ENCODE peak calls at places on chromosomes 16 and 17, in four cellular contexts. H, P, S and F are unnamed samples.

GRCh38 chr16:75238132-75238852 is 13.1 kb downstream of the BCAR1 start:
- DNase-seq in H (no peak), P (no peak), S (peak; percentile 62), F (peak; percentile 75)

GRCh38 chr16:89324056-89325010 is 106.8 kb downstream of the ZNF778 start:
- DNase-seq in H (no peak), P (no peak), S (no peak), F (peak; percentile 68)

GRCh38 chr17:29124931-29125270 is 55.3 kb downstream of the MYO18A start:
- DNase-seq in H (no peak), P (no peak), S (peak; percentile 80), F (no peak)

GRCh38 chr17:29838961-29839360 is 91.1 kb downstream of the SSH2 start:
- DNase-seq in H (no peak), P (no peak), S (no peak), F (no peak)

GRCh38 chr16:30041841-30042240 is 10.8 kb upstream of the TLCD3B start:
- DNase-seq in H (no peak), P (peak; percentile 66), S (no peak), F (no peak)

GRCh38 chr17:76360461-76360860 is 6.7 kb upstream of the PRPSAP1 start:
- DNase-seq in H (no peak), P (no peak), S (no peak), F (no peak)

GRCh38 chr16:2151188-2152091 is 3.0 kb downstream of the RAB26 start:
- DNase-seq in H (no peak), P (no peak), S (no peak), F (peak; percentile 74)

GRCh38 chr17:53454337-53454736 is 368.4 kb upstream of the KIF2B start:
- DNase-seq in H (no peak), P (no peak), S (no peak), F (no peak)

GRCh38 chr17:48241131-48241591 is 133.6 kb downstream of the SNX11 start:
- DNase-seq in H (peak; percentile 88), P (peak; percentile 73), S (no peak), F (no peak)

GRCh38 chr16:65070831-65071230 is 51.0 kb downstream of the CDH11 start:
- DNase-seq in H (no peak), P (peak; percentile 82), S (peak; percentile 52), F (no peak)

GRCh38 chr17:80649672-80650338 is 105.2 kb downstream of the RPTOR start:
- DNase-seq in H (peak; percentile 63), P (peak; percentile 55), S (no peak), F (peak; percentile 85)

GRCh38 chr17:32525116-32525515 is 38.3 kb downstream of the CDK5R1 start:
- DNase-seq in H (no peak), P (no peak), S (no peak), F (no peak)

GRCh38 chr17:81488276-81488860 is 24.2 kb downstream of the ACTG1 start:
- DNase-seq in H (no peak), P (no peak), S (no peak), F (peak; percentile 89)

GRCh38 chr17:59342681-59343127 is 11.2 kb downstream of the YPEL2 start:
- DNase-seq in H (no peak), P (no peak), S (no peak), F (peak; percentile 47)

GRCh38 chr17:70161519-70161918 is 7.8 kb upstream of the KCNJ2 start:
- DNase-seq in H (no peak), P (no peak), S (no peak), F (no peak)

GRCh38 chr16:68009157-68009735 is 6.5 kb downstream of the DPEP2NB start:
- DNase-seq in H (no peak), P (no peak), S (no peak), F (no peak)

GRCh38 chr16:10388987-10389386 is 3.1 kb downstream of the ATF7IP2 start:
- DNase-seq in H (no peak), P (no peak), S (no peak), F (no peak)

GRCh38 chr17:49748791-49749190 is 15.1 kb downstream of the FAM117A start:
- DNase-seq in H (no peak), P (no peak), S (peak; percentile 61), F (no peak)

GRCh38 chr17:50079334-50080095 is 15.6 kb upstream of the PDK2 start:
- DNase-seq in H (peak; percentile 65), P (peak; percentile 17), S (peak; percentile 81), F (peak; percentile 69)

GRCh38 chr16:30063893-30064745 is 1.4 kb upstream of the ALDOA start:
- DNase-seq in H (no peak), P (peak; percentile 43), S (peak; percentile 80), F (peak; percentile 93)

GRCh38 chr17:50426472-50426782 is 409 bp downstream of the ACSF2 start:
- DNase-seq in H (no peak), P (no peak), S (no peak), F (no peak)

GRCh38 chr16:83475108-83475507 is 332.7 kb upstream of the HSBP1 start:
- DNase-seq in H (no peak), P (no peak), S (no peak), F (no peak)

GRCh38 chr17:17109231-17109630 is 67.0 kb downstream of the MPRIP start:
- DNase-seq in H (no peak), P (no peak), S (peak; percentile 59), F (no peak)

GRCh38 chr17:13643196-13643595 is 41.5 kb upstream of the HS3ST3A1 start:
- DNase-seq in H (no peak), P (no peak), S (no peak), F (no peak)

GRCh38 chr16:31117384-31118222 is at the start of gene KAT8:
- DNase-seq in H (peak; percentile 97), P (peak; percentile 98), S (peak; percentile 99), F (peak; percentile 99)

GRCh38 chr17:61000911-61001310 is 323.3 kb downstream of the BCAS3 start:
- DNase-seq in H (no peak), P (no peak), S (no peak), F (no peak)

GRCh38 chr17:50841949-50842354 is 6.6 kb downstream of the WFIKKN2 start:
- DNase-seq in H (peak; percentile 61), P (peak; percentile 58), S (peak; percentile 82), F (no peak)

GRCh38 chr17:6555331-6556120 is 829 bp downstream of the PITPNM3 start:
- DNase-seq in H (no peak), P (peak; percentile 38), S (peak; percentile 22), F (no peak)

GRCh38 chr17:32185875-32186274 is 43.6 kb downstream of the RHOT1 start:
- DNase-seq in H (no peak), P (no peak), S (no peak), F (no peak)

GRCh38 chr17:13671771-13672170 is 70.0 kb upstream of the HS3ST3A1 start:
- DNase-seq in H (no peak), P (no peak), S (no peak), F (no peak)

GRCh38 chr16:9138731-9139501 is 47.5 kb downstream of the HAPSTR1 start:
- DNase-seq in H (peak; percentile 37), P (peak; percentile 60), S (peak; percentile 68), F (peak; percentile 92)

GRCh38 chr16:72621651-72622050 is 426.3 kb downstream of the ZFHX3 start:
- DNase-seq in H (no peak), P (no peak), S (no peak), F (no peak)

GRCh38 chr17:10415161-10415560 is 6.6 kb downstream of the MYH8 start:
- DNase-seq in H (no peak), P (no peak), S (no peak), F (no peak)

DNA sequence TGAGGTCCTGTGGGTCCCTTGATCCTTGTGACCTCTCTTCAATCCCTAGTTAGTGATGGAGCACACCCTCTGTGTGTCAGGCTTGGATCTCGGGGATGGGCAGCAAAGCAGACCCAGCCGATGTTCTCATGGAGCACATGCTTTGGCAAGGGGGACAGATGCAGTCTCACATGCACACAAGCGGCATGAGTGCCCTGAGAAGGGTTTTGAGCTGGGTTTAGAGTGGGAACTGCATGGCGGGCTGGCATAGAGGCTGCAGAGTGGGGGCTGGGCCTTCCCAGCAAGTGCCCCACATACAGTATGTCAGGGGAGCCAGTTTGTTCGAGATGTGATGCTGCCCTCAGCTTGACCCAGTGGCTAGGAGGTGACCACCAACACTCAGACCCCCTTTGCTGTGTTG is 41.6 kb downstream of the B9D1 start:
- DNase-seq in H (no peak), P (no peak), S (no peak), F (peak; percentile 17)
- H3K27ac ChIP-seq in H (no peak overlapping the region), P (no peak overlapping the region), S (no peak overlapping the region), F (no peak overlapping the region)

DNA sequence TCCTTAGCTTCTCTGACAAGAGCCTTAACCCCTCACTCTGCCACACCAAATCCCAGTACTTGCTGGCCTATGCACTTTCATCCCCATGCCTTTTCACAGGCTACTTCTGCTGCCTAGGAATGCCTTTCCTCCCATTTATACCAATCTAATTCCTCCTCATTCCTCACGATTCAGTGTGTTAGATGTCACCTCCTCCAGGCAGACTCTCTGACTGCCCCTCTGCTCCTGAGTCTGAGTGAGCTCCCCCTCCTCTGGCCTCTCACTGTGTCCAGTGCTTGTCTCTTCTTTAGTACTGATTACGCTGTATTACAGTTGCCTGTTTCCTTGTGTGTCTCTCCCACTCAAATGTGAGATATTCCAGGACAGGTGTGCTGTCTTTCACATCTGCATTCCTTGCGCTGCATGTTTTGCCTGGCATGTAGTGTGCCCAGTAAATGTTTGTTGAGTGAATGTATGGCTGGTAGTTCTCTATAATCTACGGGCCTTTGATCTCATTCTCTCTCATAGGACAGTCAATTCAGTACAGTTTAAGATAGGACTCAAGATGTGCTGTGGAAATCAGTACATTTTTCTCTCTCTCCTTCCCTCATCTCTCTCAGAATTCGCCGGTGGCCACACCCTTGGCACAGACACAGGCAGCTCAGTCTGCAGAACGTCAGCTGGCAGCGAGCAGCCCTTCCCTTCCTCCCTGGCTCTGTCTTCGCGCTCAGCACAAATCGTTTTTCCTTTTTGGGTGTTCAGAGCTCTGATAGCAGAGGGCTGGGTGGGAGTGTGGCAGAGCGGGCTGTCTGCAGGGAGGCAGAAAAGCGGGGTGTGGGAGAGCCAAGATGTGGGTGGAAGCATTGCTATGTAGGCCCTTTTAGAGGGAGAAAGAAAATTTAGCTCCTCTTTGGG is 18.5 kb downstream of the ARL4D start:
- DNase-seq in H (no peak), P (no peak), S (peak; percentile 76), F (no peak)
- TF ChIP-seq POLR2AphosphoS5 in H (no peak), P (no peak), S (no peak), F (peak; percentile 59)

DNA sequence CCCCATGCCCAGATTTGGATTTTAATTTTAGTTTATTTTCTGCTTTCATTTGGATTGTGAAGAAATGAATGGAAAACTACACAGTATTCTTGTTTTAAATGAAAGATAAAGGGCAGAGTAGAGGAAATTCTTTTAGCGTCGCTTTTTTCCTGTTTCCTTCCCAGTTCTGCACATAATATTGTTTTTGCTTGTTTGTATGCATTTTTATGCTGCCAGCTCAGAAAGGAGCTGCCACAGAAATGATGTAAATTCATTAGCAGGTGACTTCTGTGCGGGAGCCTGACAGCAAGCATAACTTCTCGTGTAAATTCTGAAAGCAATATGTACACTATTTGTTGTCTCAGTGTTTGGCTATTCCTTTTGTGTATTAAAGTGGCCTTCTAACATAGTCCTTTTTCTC is 234.6 kb downstream of the PHKB start:
- DNase-seq in H (no peak), P (peak; percentile 77), S (no peak), F (no peak)
- H3K27ac ChIP-seq in H (no peak overlapping the region), P (no peak overlapping the region), S (no peak overlapping the region), F (no peak overlapping the region)

DNA sequence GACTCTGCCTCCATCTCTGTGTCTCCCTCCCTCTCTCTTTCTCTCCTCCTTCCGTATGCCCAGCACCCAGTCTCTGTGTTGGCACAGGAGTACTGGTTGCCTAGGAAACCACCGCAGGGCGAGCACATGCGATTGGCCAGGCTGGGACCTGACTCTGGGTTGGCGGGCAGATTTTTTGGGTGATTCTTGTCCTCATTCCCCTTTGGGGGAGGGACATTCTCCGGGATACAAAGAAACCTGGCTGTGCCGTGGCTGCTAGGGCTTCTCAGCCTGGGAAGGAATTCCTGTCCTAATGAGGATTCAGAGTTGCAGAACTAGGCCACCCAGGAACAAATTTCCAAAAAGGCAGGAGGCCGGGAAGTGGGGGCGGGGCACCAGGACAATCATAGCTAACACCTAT is 168.9 kb downstream of the SHISA9 start:
- DNase-seq in H (no peak), P (no peak), S (no peak), F (no peak)
- TF ChIP-seq POLR2AphosphoS5 in H (no peak), P (no peak), S (no peak), F (no peak)

GRCh38 chr17:74972973-74973328 is 392 bp upstream of the HID1 start:
- DNase-seq in H (no peak), P (no peak), S (no peak), F (no peak)
- H3K27ac ChIP-seq in H (no peak overlapping the region), P (no peak overlapping the region), S (no peak overlapping the region), F (no peak overlapping the region)